ENCODE peak calls at places on chromosome 10, in ten cellular contexts. F is pancreas; Q is activated CD8-positive, alpha-beta memory T cell treated with anti-CD3 and anti-CD28 coated beads, Interleukin-2, amount 10 ng/mL, durations not matched to agents 7 days and 5 days; A is central memory CD8-positive, alpha-beta T cell; M is naive thymus-derived CD4-positive, alpha-beta T cell; E is body of pancreas; J is DND-41; T is activated naive CD8-positive, alpha-beta T cell treated with anti-CD3 and anti-CD28 coated beads, Interleukin-2, amount 50 U/mL, for 24 hours; R is T-helper 17 cell; P is CD8-positive, alpha-beta T cell. K is an unnamed sample.

GRCh38 chr10:33070101-33070500 is 112.1 kb upstream of the ITGB1 start:
- ATAC-seq in F (no peak), Q (no peak), A (no peak), M (no peak), E (no peak), J (no peak), T (no peak), R (no peak), P (no peak), K (no peak)

GRCh38 chr10:69439350-69439739 is 11.9 kb upstream of the TSPAN15 start:
- ATAC-seq in F (peak; percentile 57), Q (no peak), A (no peak), M (no peak), E (peak; percentile 66), J (no peak), T (no peak), R (no peak), P (no peak), K (no peak)

GRCh38 chr10:121468726-121469125 is 129.5 kb downstream of the FGFR2 start:
- ATAC-seq in F (no peak), Q (no peak), A (no peak), M (no peak), E (no peak), J (no peak), T (no peak), R (no peak), P (no peak), K (no peak)

GRCh38 chr10:119526606-119527592 is 15.6 kb downstream of the RGS10 start:
- ATAC-seq in F (no peak), Q (peak; percentile 23), A (no peak), M (no peak), E (no peak), J (peak; percentile 46), T (peak; percentile 56), R (no peak), P (peak; percentile 87), K (no peak)

GRCh38 chr10:73647211-73647874 is 6.1 kb upstream of the MYOZ1 start:
- ATAC-seq in F (peak; percentile 60), Q (no peak), A (no peak), M (peak; percentile 32), E (peak; percentile 66), J (no peak), T (no peak), R (peak; percentile 21), P (peak; percentile 16), K (no peak)

GRCh38 chr10:97466755-97467154 is 20.8 kb downstream of the ZDHHC16 start:
- ATAC-seq in F (no peak), Q (no peak), A (no peak), M (no peak), E (no peak), J (no peak), T (no peak), R (no peak), P (no peak), K (no peak)

GRCh38 chr10:48478469-48478868 is 126.4 kb downstream of the ARHGAP22 start:
- ATAC-seq in F (no peak), Q (no peak), A (no peak), M (no peak), E (no peak), J (no peak), T (no peak), R (no peak), P (no peak), K (no peak)

GRCh38 chr10:111338035-111338434 is 261.2 kb downstream of the ADRA2A start:
- ATAC-seq in F (no peak), Q (no peak), A (no peak), M (no peak), E (no peak), J (no peak), T (no peak), R (no peak), P (no peak), K (no peak)

GRCh38 chr10:18260308-18260971 is 120.2 kb downstream of the CACNB2 start:
- ATAC-seq in F (peak; percentile 17), Q (no peak), A (no peak), M (no peak), E (no peak), J (no peak), T (no peak), R (no peak), P (no peak), K (no peak)

GRCh38 chr10:124547651-124548168 is 86.1 kb downstream of the LHPP start:
- ATAC-seq in F (no peak), Q (no peak), A (no peak), M (peak; percentile 43), E (peak; percentile 42), J (no peak), T (no peak), R (no peak), P (no peak), K (no peak)

GRCh38 chr10:24762161-24762924 is 38.7 kb upstream of the ARHGAP21 start:
- ATAC-seq in F (no peak), Q (no peak), A (no peak), M (no peak), E (no peak), J (peak; percentile 86), T (no peak), R (no peak), P (no peak), K (no peak)

GRCh38 chr10:101007915-101008822 is 8.6 kb downstream of the LZTS2 start:
- ATAC-seq in F (no peak), Q (no peak), A (no peak), M (no peak), E (no peak), J (no peak), T (no peak), R (no peak), P (no peak), K (no peak)